ENCODE peak calls at places on chromosomes 3 and 15, in five cellular contexts. F, V, D, Y and X are unnamed samples.

GRCh38 chr3:107975529-107976203 is 115.2 kb downstream of the CD47 start:
- DNase-seq in F (no peak), V (no peak), D (no peak), Y (no peak), X (no peak)

GRCh38 chr3:30289324-30289723 is 317.1 kb upstream of the TGFBR2 start:
- DNase-seq in F (no peak), V (peak; percentile 78), D (no peak), Y (no peak), X (no peak)

GRCh38 chr15:71547066-71547465 is 263.3 kb upstream of the NR2E3 start:
- DNase-seq in F (no peak), V (no peak), D (no peak), Y (no peak), X (peak; percentile 17)

GRCh38 chr15:67101981-67102929 is 36.9 kb downstream of the SMAD3 start:
- DNase-seq in F (no peak), V (no peak), D (no peak), Y (peak; percentile 97), X (no peak)

GRCh38 chr3:108096506-108097325 is 5.9 kb upstream of the CD47 start:
- DNase-seq in F (no peak), V (no peak), D (no peak), Y (no peak), X (no peak)

GRCh38 chr15:27486676-27487290 is 515.8 kb downstream of the GABRG3 start:
- DNase-seq in F (no peak), V (no peak), D (no peak), Y (no peak), X (no peak)

GRCh38 chr3:17261627-17262369 is 377.0 kb downstream of the PLCL2 start:
- DNase-seq in F (no peak), V (no peak), D (no peak), Y (no peak), X (no peak)

GRCh38 chr3:112568642-112569041 is 6.8 kb downstream of the SLC35A5 start:
- DNase-seq in F (no peak), V (no peak), D (no peak), Y (no peak), X (no peak)

GRCh38 chr15:25171111-25171811 is 216.5 kb downstream of the SNRPN start:
- DNase-seq in F (no peak), V (no peak), D (no peak), Y (no peak), X (peak; percentile 5)

GRCh38 chr3:195033531-195034091 is 237.3 kb downstream of the XXYLT1 start:
- DNase-seq in F (no peak), V (peak; percentile 53), D (peak; percentile 16), Y (no peak), X (no peak)

GRCh38 chr3:8663177-8664061 is 18.8 kb upstream of the SSUH2 start:
- DNase-seq in F (peak; percentile 90), V (peak; percentile 95), D (peak; percentile 82), Y (peak; percentile 36), X (peak; percentile 95)

GRCh38 chr15:43218908-43219706 is 1.7 kb downstream of the EPB42 start:
- DNase-seq in F (peak; percentile 62), V (no peak), D (no peak), Y (no peak), X (peak; percentile 80)

GRCh38 chr15:79874242-79874641 is 22.6 kb downstream of the MTHFS start:
- DNase-seq in F (no peak), V (peak; percentile 52), D (no peak), Y (no peak), X (no peak)

GRCh38 chr15:79349526-79349925 is 38.6 kb downstream of the TMED3 start:
- DNase-seq in F (no peak), V (no peak), D (no peak), Y (no peak), X (no peak)

GRCh38 chr15:84784262-84784661 is 32.9 kb upstream of the ALPK3 start:
- DNase-seq in F (no peak), V (no peak), D (no peak), Y (no peak), X (no peak)

GRCh38 chr3:14920536-14920935 is 26.8 kb upstream of the NR2C2 start:
- DNase-seq in F (no peak), V (no peak), D (no peak), Y (no peak), X (no peak)

GRCh38 chr3:33798113-33798417 is 365 bp upstream of the PDCD6IP start:
- DNase-seq in F (no peak), V (no peak), D (no peak), Y (no peak), X (no peak)

GRCh38 chr3:152382312-152383135 is 113.8 kb downstream of the MBNL1 start:
- DNase-seq in F (no peak), V (no peak), D (no peak), Y (no peak), X (no peak)
- TF ChIP-seq ESRRA in F (no peak), V (no peak), D (no peak), Y (no peak), X (no peak)

GRCh38 chr15:42150246-42150970 is 6.0 kb downstream of the PLA2G4F start:
- DNase-seq in F (no peak), V (no peak), D (no peak), Y (no peak), X (no peak)

GRCh38 chr15:42147431-42147735 is 9.1 kb downstream of the PLA2G4F start:
- DNase-seq in F (no peak), V (no peak), D (no peak), Y (no peak), X (no peak)

GRCh38 chr15:42146551-42147430 is 9.6 kb downstream of the PLA2G4F start:
- DNase-seq in F (peak; percentile 53), V (no peak), D (no peak), Y (no peak), X (no peak)

GRCh38 chr15:42149493-42150245 is 6.8 kb downstream of the PLA2G4F start:
- DNase-seq in F (no peak), V (peak; percentile 15), D (no peak), Y (no peak), X (no peak)

GRCh38 chr15:42148808-42149492 is 7.5 kb downstream of the PLA2G4F start:
- DNase-seq in F (no peak), V (no peak), D (no peak), Y (no peak), X (no peak)
- TF ChIP-seq ESRRA in F (no peak), V (no peak), D (no peak), Y (no peak), X (no peak)

DNA sequence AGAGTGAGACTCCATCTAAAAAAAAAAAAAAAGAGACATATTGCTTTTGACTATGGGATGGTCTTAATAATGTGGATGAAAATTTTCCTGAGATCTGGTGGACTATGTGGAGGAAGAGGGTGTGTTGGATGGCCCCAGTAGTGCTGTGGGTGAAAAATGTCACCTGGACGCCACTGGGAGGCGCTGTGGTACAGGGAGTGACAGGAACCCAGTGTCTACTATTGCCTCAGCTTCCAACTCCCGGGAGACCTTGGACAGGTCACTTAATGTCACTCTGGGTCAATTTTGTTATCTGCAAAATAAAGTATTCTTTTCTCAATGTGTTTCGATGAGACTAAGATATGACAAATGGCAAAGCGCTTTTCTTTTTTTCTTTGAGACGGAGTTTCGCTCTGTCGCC is 27.7 kb upstream of the DCP1A start:
- DNase-seq in F (peak; percentile 63), V (peak; percentile 69), D (peak; percentile 37), Y (no peak), X (peak; percentile 87)
- TF ChIP-seq ESRRA in F (no peak), V (no peak), D (no peak), Y (no peak), X (no peak)

GRCh38 chr3:174156200-174156599 is 702.9 kb upstream of the NAALADL2 start:
- DNase-seq in F (no peak), V (no peak), D (no peak), Y (no peak), X (no peak)
- TF ChIP-seq ESRRA in F (no peak), V (no peak), D (no peak), Y (no peak), X (no peak)